ENCODE peak calls at places on chromosomes 16 and 17, in five cellular contexts. T is EH; M is brain microvascular endothelial cell; X is activated effector memory CD4-positive, alpha-beta T cell treated with Interleukin-2 at 50 U/mL for 16 hours; S is DMS153. U is an unnamed sample.

GRCh38 chr16:66968847-66969246 is 7.8 kb downstream of the CES3 start:
- DNase-seq in T (no peak), M (no peak), X (no peak), S (no peak), U (no peak)

GRCh38 chr16:70467113-70467512 is 12.7 kb downstream of the FCSK start:
- DNase-seq in T (no peak), M (no peak), X (no peak), S (no peak), U (no peak)

GRCh38 chr17:28675485-28675884 is 13.5 kb downstream of the SUPT6H start:
- DNase-seq in T (no peak), M (no peak), X (no peak), S (no peak), U (no peak)

GRCh38 chr17:15384142-15384803 is 42.9 kb upstream of the TEKT3 start:
- DNase-seq in T (no peak), M (no peak), X (no peak), S (no peak), U (peak)

GRCh38 chr16:14564323-14564722 is 65.7 kb downstream of the PARN start:
- DNase-seq in T (no peak), M (no peak), X (no peak), S (peak), U (no peak)

GRCh38 chr17:38453951-38454421 is 25.7 kb downstream of the ARHGAP23 start:
- DNase-seq in T (peak), M (no peak), X (no peak), S (no peak), U (no peak)

GRCh38 chr17:72691017-72691416 is 401.5 kb downstream of the SLC39A11 start:
- DNase-seq in T (peak), M (no peak), X (no peak), S (no peak), U (no peak)

GRCh38 chr17:67477687-67478086 is 100.6 kb downstream of the PITPNC1 start:
- DNase-seq in T (peak), M (peak), X (peak), S (no peak), U (no peak)

GRCh38 chr17:7887038-7887481 is 1.5 kb upstream of the CHD3 start:
- DNase-seq in T (no peak), M (no peak), X (no peak), S (no peak), U (no peak)